ENCODE peak calls at places on chromosomes 7 and 10, in four cellular contexts. W, T, Q and C are unnamed samples. For H4K20me1, the result is how much of the 10 kb centered on the place peaks cover.

GRCh38 chr7:137508437-137509175 is 165.1 kb upstream of the PTN start:
- DNase-seq in T (no peak), Q (no peak), W (peak), C (no peak)

GRCh38 chr7:82559203-82559805 is 115.7 kb upstream of the CACNA2D1 start:
- DNase-seq in W (no peak), Q (no peak), T (no peak), C (peak)

GRCh38 chr10:8331896-8332729 is 277.6 kb downstream of the GATA3 start:
- DNase-seq in T (no peak), Q (no peak), W (peak), C (peak)

GRCh38 chr10:57754803-57755202 is 512.9 kb downstream of the IPMK start:
- DNase-seq in T (no peak), Q (no peak), W (no peak), C (no peak)

GRCh38 chr7:143367972-143368371 is 5.5 kb upstream of the FAM131B start:
- DNase-seq in T (no peak), W (peak), Q (peak), C (no peak)

GRCh38 chr10:42932116-42932515 is 144.8 kb upstream of the RET start:
- DNase-seq in T (no peak), Q (no peak), W (no peak), C (no peak)

GRCh38 chr7:105875505-105875904 is 894 bp downstream of the ATXN7L1 start:
- DNase-seq in Q (no peak), T (no peak), W (peak), C (no peak)

GRCh38 chr7:46781901-46782439 is 799.9 kb downstream of the TNS3 start:
- DNase-seq in W (no peak), Q (no peak), T (no peak), C (no peak)

GRCh38 chr10:61903991-61904350 is 2.5 kb downstream of the ARID5B start:
- DNase-seq in Q (no peak), T (no peak), W (peak), C (no peak)

GRCh38 chr10:100522107-100522811 is 2.6 kb upstream of the SEC31B start:
- DNase-seq in T (no peak), W (peak), Q (no peak), C (no peak)

GRCh38 chr10:75468612-75469011 is 37.2 kb downstream of the LRMDA start:
- DNase-seq in Q (no peak), T (no peak), W (no peak), C (no peak)

GRCh38 chr10:71351628-71352319 is 32.7 kb downstream of the SLC29A3 start:
- DNase-seq in Q (no peak), W (no peak), T (no peak), C (no peak)

GRCh38 chr7:134705716-134706115 is 59.1 kb downstream of the BPGM start:
- DNase-seq in Q (no peak), W (no peak), T (no peak), C (no peak)

GRCh38 chr7:73303546-73303945 is 5.1 kb downstream of the NSUN5 start:
- DNase-seq in W (no peak), T (no peak), Q (no peak), C (no peak)

GRCh38 chr7:44975331-44976039 is 3.3 kb downstream of the MYO1G start:
- DNase-seq in T (no peak), Q (no peak), W (no peak), C (no peak)

GRCh38 chr7:55552320-55553086 is 19.8 kb downstream of the VOPP1 start:
- DNase-seq in Q (no peak), W (peak), T (no peak), C (peak)

GRCh38 chr10:121974019-121974534 is 940 bp downstream of the NSMCE4A start:
- DNase-seq in T (no peak), Q (no peak), W (no peak), C (no peak)

GRCh38 chr7:81361769-81362168 is 408.1 kb downstream of the HGF start:
- DNase-seq in Q (no peak), W (no peak), T (no peak), C (peak)

DNA sequence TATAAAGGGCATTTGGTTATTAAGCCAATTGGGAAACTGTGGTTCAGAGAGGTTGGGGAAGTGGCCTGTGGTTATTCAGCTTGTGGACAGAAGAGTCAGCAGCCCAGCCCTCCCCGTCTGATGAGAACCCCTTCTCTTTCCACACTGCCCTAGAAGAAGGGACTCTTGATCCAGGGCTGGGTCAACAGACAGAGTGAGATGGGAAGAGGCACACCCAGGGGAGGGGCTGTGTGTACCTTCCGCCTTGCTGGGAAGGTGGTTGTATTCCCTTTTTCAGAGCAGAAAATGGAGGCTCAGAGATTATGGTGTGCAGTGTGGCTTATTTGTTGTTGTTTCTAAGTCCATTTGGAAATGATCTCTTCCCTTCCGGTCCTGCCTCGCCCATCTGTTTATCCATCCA is 103.4 kb downstream of the GRK5 start:
- DNase-seq in T (no peak), W (no peak), Q (no peak), C (no peak)
- H4K20me1 ChIP-seq in T (under half), W (under half), Q (under half), C (under half)

GRCh38 chr10:29141761-29142160 is 147.1 kb upstream of the LYZL1 start:
- DNase-seq in W (peak), T (no peak), Q (no peak), C (no peak)
- TF ChIP-seq EZH2phosphoT487 in W (no peak), T (no peak), Q (no peak), C (no peak)

GRCh38 chr10:21528452-21529235 is 3.2 kb upstream of the SKIDA1 start:
- DNase-seq in W (no peak), T (no peak), Q (no peak), C (no peak)
- TF ChIP-seq CTCF in W (no peak), T (no peak), Q (no peak), C (no peak)

GRCh38 chr10:74076961-74077360 is 73.7 kb downstream of the AP3M1 start:
- DNase-seq in W (no peak), T (no peak), Q (no peak), C (no peak)

GRCh38 chr10:74075906-74076305 is 74.7 kb downstream of the AP3M1 start:
- DNase-seq in T (no peak), Q (no peak), W (no peak), C (no peak)

GRCh38 chr10:74071151-74071550 is 73.2 kb downstream of the VCL start:
- DNase-seq in W (no peak), Q (no peak), T (no peak), C (no peak)

GRCh38 chr10:74067373-74068370 is 69.8 kb downstream of the VCL start:
- DNase-seq in W (peak), Q (no peak), T (no peak), C (no peak)

GRCh38 chr10:74072503-74072902 is 74.6 kb downstream of the VCL start:
- DNase-seq in T (no peak), W (peak), Q (peak), C (no peak)
- H4K20me1 ChIP-seq in T (under half), W (under half), Q (under half), C (under half)

GRCh38 chr7:94223375-94224084 is 171.2 kb upstream of the COL1A2 start:
- DNase-seq in Q (peak), T (peak), W (peak), C (no peak)
- TF ChIP-seq EZH2phosphoT487 in Q (no peak), T (no peak), W (no peak), C (no peak)

GRCh38 chr10:47290338-47290737 is 9.7 kb upstream of the GDF10 start:
- DNase-seq in Q (no peak), W (no peak), T (no peak), C (no peak)

GRCh38 chr10:47288236-47288635 is 11.8 kb upstream of the GDF10 start:
- DNase-seq in T (no peak), W (no peak), Q (no peak), C (no peak)

GRCh38 chr10:47289921-47290320 is 10.1 kb upstream of the GDF10 start:
- DNase-seq in Q (no peak), T (no peak), W (no peak), C (no peak)

GRCh38 chr10:47287805-47288204 is 12.2 kb upstream of the GDF10 start:
- DNase-seq in W (no peak), T (no peak), Q (no peak), C (no peak)

DNA sequence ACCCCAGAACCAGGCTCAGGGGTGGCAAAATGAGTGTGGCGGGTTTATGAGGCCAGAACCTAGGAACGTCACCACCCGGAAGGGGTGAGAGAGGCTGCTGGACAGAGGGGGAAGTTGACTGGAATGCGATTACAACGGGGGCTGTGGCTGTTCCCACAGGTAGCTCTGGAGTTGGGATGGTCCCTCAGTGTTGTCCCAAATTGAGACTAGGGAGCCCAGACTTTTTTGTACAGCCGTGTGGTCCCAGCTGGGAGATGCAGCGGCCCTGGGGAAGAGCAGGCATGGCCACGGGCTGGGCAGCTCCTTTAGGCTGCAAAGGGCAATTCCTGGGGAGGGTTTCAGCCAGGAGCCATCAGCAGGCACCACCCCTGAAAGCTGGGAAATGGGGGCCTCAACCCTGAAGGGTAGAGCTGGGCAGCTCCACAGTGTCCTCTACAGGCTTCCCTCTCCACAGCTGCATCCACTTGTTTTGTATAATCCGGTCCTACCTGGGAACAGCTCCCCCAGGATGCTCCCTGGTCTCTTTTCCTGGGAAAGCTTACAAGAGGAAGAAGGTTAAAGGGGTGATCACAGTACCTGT is 11.0 kb upstream of the GDF10 start:
- DNase-seq in Q (no peak), W (no peak), T (no peak), C (no peak)
- TF ChIP-seq CTCF in Q (no peak), W (no peak), T (no peak), C (no peak)

GRCh38 chr7:131540491-131541162 is 15.8 kb downstream of the PODXL start:
- DNase-seq in T (no peak), W (peak), Q (no peak), C (no peak)
- H4K20me1 ChIP-seq in T (under half), W (under half), Q (under half), C (under half)

GRCh38 chr7:31116615-31117014 is 64.5 kb downstream of the ADCYAP1R1 start:
- DNase-seq in T (no peak), Q (no peak), W (no peak), C (no peak)

GRCh38 chr7:31121641-31122040 is 69.5 kb downstream of the ADCYAP1R1 start:
- DNase-seq in T (no peak), W (no peak), Q (no peak), C (no peak)

GRCh38 chr7:31120800-31121513 is 68.8 kb downstream of the ADCYAP1R1 start:
- DNase-seq in W (no peak), Q (no peak), T (no peak), C (no peak)

GRCh38 chr7:31122649-31123058 is 70.5 kb downstream of the ADCYAP1R1 start:
- DNase-seq in T (peak), W (peak), Q (peak), C (peak)

GRCh38 chr7:31119249-31119648 is 67.1 kb downstream of the ADCYAP1R1 start:
- DNase-seq in Q (no peak), W (no peak), T (no peak), C (no peak)
- TF ChIP-seq EZH2phosphoT487 in Q (no peak), W (no peak), T (no peak), C (no peak)

DNA sequence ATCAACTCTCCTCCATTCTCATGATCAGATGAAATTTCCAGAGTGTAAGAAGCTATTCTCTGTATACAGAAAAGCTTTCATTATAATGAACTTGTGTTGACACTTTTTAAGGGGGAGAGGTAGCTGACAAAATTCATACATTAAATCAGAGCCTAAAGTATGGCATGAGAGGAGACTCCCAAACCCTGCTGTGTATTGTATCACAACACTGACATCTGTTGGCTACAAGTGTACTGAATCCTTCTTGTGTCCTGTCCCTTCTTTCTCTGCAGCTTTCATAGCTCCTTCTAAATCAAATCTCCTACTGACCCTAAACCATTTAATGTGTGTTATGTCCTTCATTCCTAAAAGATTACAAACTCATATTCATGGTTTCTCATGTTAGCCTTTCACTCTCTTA is 70.9 kb downstream of the GCC1 start:
- DNase-seq in Q (peak), W (peak), T (peak), C (peak)
- TF ChIP-seq CTCF in Q (peak), W (peak), T (peak), C (peak)